ENCODE peak calls at places on chromosomes 5 and 9, in ten cellular contexts. V is NCI-H187; K is AG09319; A is NCI-H1105 treated with DMSO at 0.1 percent for 48 hours; P is HTR-8/SVneo; U is smooth muscle cell of the brain vasculature; M is CD8-positive, alpha-beta memory T cell; C is iPS DF 6.9; R is G401; Q is WTC11. D is an unnamed sample.

GRCh38 chr9:112028242-112029221 is 131.9 kb downstream of the UGCG start:
- DNase-seq in M (no peak), A (no peak), Q (no peak), C (no peak), U (no peak), K (no peak), P (no peak), R (no peak), V (no peak), D (no peak)

GRCh38 chr5:172795401-172795977 is 24.5 kb upstream of the DUSP1 start:
- DNase-seq in C (no peak), P (no peak), Q (no peak), A (no peak), U (peak), K (peak), M (no peak), V (no peak), R (no peak), D (peak)

GRCh38 chr5:113140837-113141661 is 164.5 kb downstream of the DCP2 start:
- DNase-seq in A (no peak), P (no peak), K (peak), U (no peak), R (no peak), Q (no peak), C (no peak), V (no peak), M (no peak), D (peak)

GRCh38 chr9:95507456-95508241 is 9.1 kb downstream of the PTCH1 start:
- DNase-seq in U (no peak), K (peak), P (no peak), R (peak), C (no peak), V (no peak), A (peak), M (peak), Q (peak), D (peak)

GRCh38 chr9:13665418-13666066 is 386.1 kb upstream of the MPDZ start:
- DNase-seq in U (no peak), C (no peak), A (no peak), R (no peak), P (peak), Q (no peak), M (no peak), V (no peak), K (peak), D (no peak)

GRCh38 chr5:9373586-9373985 is 172.3 kb downstream of the SEMA5A start:
- DNase-seq in U (no peak), V (no peak), R (no peak), C (no peak), A (no peak), Q (no peak), M (no peak), P (no peak), K (no peak), D (no peak)

GRCh38 chr9:21828853-21829405 is 26.5 kb downstream of the MTAP start:
- DNase-seq in P (no peak), R (no peak), Q (no peak), K (no peak), A (no peak), C (no peak), V (no peak), M (no peak), U (no peak), D (no peak)

GRCh38 chr5:181241393-181241975 is 2.2 kb downstream of the RACK1 start:
- DNase-seq in V (no peak), R (no peak), P (no peak), C (no peak), Q (no peak), U (no peak), K (no peak), M (no peak), A (no peak), D (no peak)

GRCh38 chr5:10913846-10914245 is 152.8 kb upstream of the DAP start:
- DNase-seq in U (no peak), A (peak), R (peak), V (no peak), Q (no peak), C (no peak), K (peak), P (peak), M (no peak), D (no peak)

GRCh38 chr5:38576442-38576841 is 20.0 kb upstream of the LIFR start:
- DNase-seq in Q (no peak), P (no peak), A (peak), R (no peak), U (no peak), M (no peak), C (no peak), K (no peak), V (peak), D (no peak)

GRCh38 chr5:116510525-116510924 is 64.1 kb downstream of the SEMA6A start:
- DNase-seq in R (no peak), K (no peak), U (no peak), Q (no peak), A (no peak), V (no peak), M (no peak), P (no peak), C (no peak), D (no peak)

GRCh38 chr9:129239946-129240490 is 62.0 kb upstream of the IER5L start:
- DNase-seq in K (no peak), U (no peak), V (no peak), P (no peak), Q (no peak), M (no peak), C (no peak), R (no peak), A (no peak), D (no peak)

GRCh38 chr5:151811593-151812321 is 40.0 kb downstream of the G3BP1 start:
- DNase-seq in Q (no peak), A (no peak), R (peak), U (no peak), K (no peak), V (no peak), P (no peak), C (no peak), M (no peak), D (no peak)

GRCh38 chr5:1203968-1204692 is 2.7 kb downstream of the SLC6A19 start:
- DNase-seq in P (no peak), M (no peak), K (no peak), Q (peak), U (no peak), A (no peak), V (no peak), R (no peak), C (no peak), D (no peak)

GRCh38 chr5:133381571-133382365 is 230.6 kb downstream of the FSTL4 start:
- DNase-seq in A (no peak), R (no peak), P (no peak), Q (no peak), K (no peak), U (no peak), C (no peak), V (no peak), M (no peak), D (no peak)

GRCh38 chr5:170132642-170133448 is 27.1 kb downstream of the FOXI1 start:
- DNase-seq in K (peak), U (no peak), R (no peak), C (no peak), A (no peak), M (no peak), Q (no peak), V (no peak), P (peak), D (peak)

GRCh38 chr5:167934561-167934971 is 356.9 kb upstream of the WWC1 start:
- DNase-seq in V (no peak), C (no peak), P (no peak), K (no peak), U (no peak), M (no peak), R (peak), Q (no peak), A (no peak), D (no peak)

GRCh38 chr5:73151733-73152410 is 21.1 kb upstream of the TMEM174 start:
- DNase-seq in Q (no peak), V (no peak), R (no peak), K (no peak), U (no peak), P (no peak), M (no peak), A (no peak), C (no peak), D (peak)

GRCh38 chr5:51242453-51242852 is 140.8 kb upstream of the ISL1 start:
- DNase-seq in A (no peak), U (no peak), Q (no peak), M (no peak), R (peak), P (no peak), K (no peak), C (no peak), V (no peak), D (no peak)

GRCh38 chr5:417301-417700 is 25.7 kb upstream of the EXOC3 start:
- DNase-seq in V (no peak), K (no peak), M (no peak), P (no peak), Q (no peak), U (no peak), C (no peak), R (no peak), A (no peak), D (no peak)

GRCh38 chr9:17219261-17219660 is 84.4 kb downstream of the CNTLN start:
- DNase-seq in Q (no peak), K (no peak), A (no peak), U (no peak), P (no peak), C (no peak), V (no peak), R (no peak), M (no peak), D (no peak)

GRCh38 chr9:120344230-120344629 is 235.7 kb downstream of the CDK5RAP2 start:
- DNase-seq in Q (no peak), A (no peak), M (no peak), K (peak), P (peak), U (no peak), R (no peak), V (no peak), C (no peak), D (no peak)

GRCh38 chr9:133121200-133122166 is at the start of gene RALGDS:
- DNase-seq in U (no peak), Q (peak), M (peak), K (peak), V (peak), R (peak), A (peak), P (peak), C (no peak), D (peak)

D was measured in ELF-1.